ENCODE peak calls at places on chromosome 19, in four cellular contexts. K is H1, D is GM12878, N is K562. B is an unnamed sample.

GRCh38 chr19:2424686-2425621 is 2.4 kb downstream of the TIMM13 start:
- DNase-seq in K (peak; percentile 84), D (no peak), N (no peak), B (no peak)

GRCh38 chr19:52946322-52947310 is 16.1 kb downstream of the ZNF816 start:
- DNase-seq in K (peak; percentile 96), D (no peak), N (peak; percentile 18), B (no peak)

GRCh38 chr19:14167594-14168138 is 31.3 kb upstream of the ASF1B start:
- DNase-seq in K (no peak), D (no peak), N (no peak), B (no peak)

GRCh38 chr19:50204811-50205675 is 1.6 kb downstream of the MYH14 start:
- DNase-seq in K (peak; percentile 93), D (no peak), N (peak; percentile 42), B (peak; percentile 65)

GRCh38 chr19:782195-783043 is 14.8 kb upstream of the PTBP1 start:
- DNase-seq in K (peak; percentile 80), D (no peak), N (no peak), B (no peak)

GRCh38 chr19:57267294-57267693 is 13.0 kb upstream of the ZNF460 start:
- DNase-seq in K (no peak), D (no peak), N (no peak), B (no peak)

GRCh38 chr19:38667552-38668205 is 20.2 kb downstream of the ACTN4 start:
- DNase-seq in K (no peak), D (no peak), N (no peak), B (no peak)

GRCh38 chr19:37855098-37855497 is 51.3 kb downstream of the WDR87 start:
- DNase-seq in K (no peak), D (no peak), N (no peak), B (no peak)

GRCh38 chr19:1818549-1819195 is 6.6 kb upstream of the ATP8B3 start:
- DNase-seq in K (no peak), D (no peak), N (no peak), B (no peak)

GRCh38 chr19:1173160-1173844 is 766 bp downstream of the SBNO2 start:
- DNase-seq in K (no peak), D (no peak), N (peak; percentile 51), B (no peak)

GRCh38 chr19:14528419-14529253 is 758 bp upstream of the TECR start:
- DNase-seq in K (no peak), D (no peak), N (no peak), B (no peak)

GRCh38 chr19:2260341-2260751 is 4.1 kb upstream of the JSRP1 start:
- DNase-seq in K (no peak), D (no peak), N (no peak), B (no peak)

GRCh38 chr19:3698386-3698950 is 1.8 kb downstream of the PIP5K1C start:
- DNase-seq in K (no peak), D (no peak), N (no peak), B (no peak)

GRCh38 chr19:55175117-55175867 is 4.8 kb downstream of the SYT5 start:
- DNase-seq in K (peak; percentile 60), D (no peak), N (peak; percentile 96), B (no peak)

GRCh38 chr19:16449330-16449961 is 22.3 kb downstream of the EPS15L1 start:
- DNase-seq in K (no peak), D (peak; percentile 95), N (no peak), B (no peak)

GRCh38 chr19:38079926-38080380 is 144.1 kb downstream of the DPF1 start:
- DNase-seq in K (no peak), D (peak; percentile 77), N (no peak), B (no peak)

GRCh38 chr19:8595651-8596050 is 14.9 kb downstream of the ADAMTS10 start:
- DNase-seq in K (no peak), D (no peak), N (no peak), B (no peak)

GRCh38 chr19:19417618-19418270 is 12.3 kb downstream of the GATAD2A start:
- DNase-seq in K (no peak), D (no peak), N (no peak), B (no peak)

GRCh38 chr19:913080-913748 is at the start of gene R3HDM4:
- DNase-seq in K (peak; percentile 82), D (no peak), N (peak; percentile 84), B (no peak)

GRCh38 chr19:1270168-1270853 is 1.2 kb downstream of the CIRBP start:
- DNase-seq in K (no peak), D (no peak), N (no peak), B (no peak)

GRCh38 chr19:2800506-2800905 is 15.2 kb downstream of the THOP1 start:
- DNase-seq in K (no peak), D (no peak), N (no peak), B (no peak)

GRCh38 chr19:55447421-55448174 is 4.5 kb upstream of the SHISA7 start:
- DNase-seq in K (no peak), D (no peak), N (peak; percentile 52), B (no peak)

GRCh38 chr19:41753159-41753558 is 2.2 kb upstream of the CEACAM6 start:
- DNase-seq in K (peak; percentile 85), D (no peak), N (peak; percentile 63), B (peak; percentile 34)

GRCh38 chr19:14383898-14384669 is 2.8 kb downstream of the ADGRE5 start:
- DNase-seq in K (no peak), D (no peak), N (peak; percentile 80), B (no peak)

GRCh38 chr19:33953023-33953422 is 156.4 kb downstream of the KCTD15 start:
- DNase-seq in K (peak; percentile 6), D (no peak), N (no peak), B (no peak)

GRCh38 chr19:41937525-41937924 is 9.3 kb upstream of the ERFL start:
- DNase-seq in K (no peak), D (no peak), N (no peak), B (no peak)

GRCh38 chr19:35013047-35013819 is 13.1 kb downstream of the GRAMD1A start:
- DNase-seq in K (peak; percentile 97), D (no peak), N (peak; percentile 78), B (no peak)

GRCh38 chr19:35015576-35016351 is 14.5 kb upstream of the SCN1B start:
- DNase-seq in K (no peak), D (no peak), N (no peak), B (no peak)

GRCh38 chr19:35011737-35012682 is 11.9 kb downstream of the GRAMD1A start:
- DNase-seq in K (no peak), D (no peak), N (no peak), B (no peak)

GRCh38 chr19:35011091-35011689 is 11.1 kb downstream of the GRAMD1A start:
- DNase-seq in K (no peak), D (no peak), N (no peak), B (no peak)

GRCh38 chr19:35013820-35014754 is 14.0 kb downstream of the GRAMD1A start:
- DNase-seq in K (no peak), D (no peak), N (no peak), B (no peak)
- TF ChIP-seq EGR1 in K (no peak), D (no peak), N (no peak), B (no peak)

GRCh38 chr19:5947435-5947834 is 30.5 kb downstream of the RANBP3 start:
- DNase-seq in K (no peak), D (no peak), N (no peak), B (no peak)

GRCh38 chr19:5950744-5951143 is 27.2 kb downstream of the RANBP3 start:
- DNase-seq in K (no peak), D (no peak), N (no peak), B (no peak)

GRCh38 chr19:5948697-5949564 is 29.0 kb downstream of the RANBP3 start:
- DNase-seq in K (no peak), D (no peak), N (no peak), B (no peak)

GRCh38 chr19:5951338-5951861 is 26.5 kb downstream of the RANBP3 start:
- DNase-seq in K (no peak), D (no peak), N (no peak), B (no peak)

DNA sequence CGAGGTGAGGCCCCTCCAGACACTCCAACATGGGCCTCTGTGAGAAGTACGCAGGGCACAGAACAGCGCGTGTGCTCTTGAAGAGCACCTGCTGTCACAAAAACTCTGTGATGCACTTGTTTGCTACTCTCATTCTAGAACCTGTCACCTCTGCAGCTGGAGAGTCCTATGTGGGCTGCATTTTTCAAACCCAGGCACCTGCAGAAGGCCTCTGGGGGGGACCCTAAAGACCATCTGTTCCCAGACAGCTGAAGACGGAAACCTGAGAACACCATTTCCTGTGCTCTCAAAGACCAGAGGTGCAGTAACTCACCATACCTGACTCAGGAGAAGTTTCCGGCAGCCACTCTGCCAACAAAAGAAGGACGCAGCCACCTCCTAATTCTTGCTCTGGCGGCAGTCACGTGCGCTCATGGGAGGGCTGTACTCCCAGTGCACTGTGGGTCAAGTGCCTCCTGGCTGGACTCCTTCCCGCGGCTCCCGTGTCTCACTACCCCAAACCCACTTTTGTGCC is 28.1 kb downstream of the RANBP3 start:
- DNase-seq in K (no peak), D (no peak), N (no peak), B (no peak)
- TF ChIP-seq EGR1 in K (no peak), D (no peak), N (no peak), B (no peak)

DNA sequence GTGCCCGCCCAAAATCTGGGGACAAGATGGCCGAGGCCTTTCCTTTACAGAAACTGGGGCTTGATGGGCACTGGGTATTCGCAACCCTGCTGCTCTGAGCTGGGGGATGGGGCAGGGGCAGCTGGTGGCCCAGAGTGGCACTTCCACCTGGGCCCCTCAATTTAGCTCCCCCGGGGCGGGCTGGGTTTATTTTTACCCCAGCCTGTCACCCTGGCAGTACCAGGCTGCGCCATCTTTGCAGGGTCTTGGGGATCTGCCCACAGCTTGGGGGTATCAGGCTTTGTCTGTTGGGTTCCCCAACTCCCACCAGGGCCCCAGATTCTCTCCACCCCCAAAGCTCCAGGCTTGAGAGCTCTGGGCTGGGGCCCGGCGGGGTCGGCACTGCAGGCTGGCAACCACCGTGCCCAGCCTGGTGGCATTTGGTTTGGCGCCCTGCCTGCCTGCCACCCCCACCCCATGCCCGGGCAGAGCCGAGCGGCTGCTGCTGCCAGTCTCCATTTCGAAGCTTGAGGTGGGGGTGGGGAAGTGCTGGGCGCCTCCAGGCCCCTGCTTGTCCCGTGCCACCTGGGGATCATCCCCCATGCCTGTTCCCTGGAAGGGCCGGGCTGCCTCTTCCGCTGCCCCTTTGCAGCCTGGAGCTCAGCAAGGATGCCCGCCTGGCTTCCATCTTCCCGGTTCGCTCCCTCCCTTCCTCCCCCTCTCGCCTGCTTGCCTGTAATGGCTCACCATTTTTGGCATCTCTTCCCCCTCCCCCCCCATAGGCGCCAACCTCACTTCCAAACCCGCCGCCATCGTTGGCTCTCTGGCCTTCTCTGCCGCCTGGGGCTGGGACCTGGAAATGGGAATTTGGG is 11.4 kb downstream of the NFIX start:
- DNase-seq in K (no peak), D (no peak), N (no peak), B (no peak)
- TF ChIP-seq EGR1 in K (no peak), D (no peak), N (no peak), B (no peak)

GRCh38 chr19:17656970-17657369 is 31.2 kb downstream of the UNC13A start:
- DNase-seq in K (no peak), D (no peak), N (no peak), B (no peak)

GRCh38 chr19:17658240-17658639 is 29.9 kb downstream of the UNC13A start:
- DNase-seq in K (no peak), D (no peak), N (no peak), B (no peak)

GRCh38 chr19:17659996-17660395 is 28.2 kb downstream of the UNC13A start:
- DNase-seq in K (no peak), D (no peak), N (no peak), B (no peak)

GRCh38 chr19:17655751-17656480 is 32.2 kb downstream of the UNC13A start:
- DNase-seq in K (no peak), D (no peak), N (no peak), B (no peak)

DNA sequence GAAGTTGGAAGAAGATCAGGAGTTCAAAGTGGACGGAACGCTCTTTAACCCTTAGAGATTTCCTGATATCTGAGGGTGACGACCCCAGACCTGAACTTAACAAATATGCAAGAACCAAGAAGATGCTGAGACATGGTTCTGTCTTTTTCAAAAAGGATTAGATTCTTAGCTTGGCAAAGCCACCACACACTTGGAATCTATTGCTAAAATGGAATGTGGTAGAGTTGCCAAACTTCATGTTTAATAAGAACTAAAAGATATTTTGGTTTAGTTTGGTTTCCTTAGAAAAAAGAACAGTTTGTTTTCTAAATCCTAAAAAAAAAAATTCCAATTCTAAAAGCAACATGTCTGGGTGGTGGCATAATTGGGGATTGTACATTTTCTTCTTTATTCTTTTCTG is 29.5 kb downstream of the UNC13A start:
- DNase-seq in K (no peak), D (no peak), N (no peak), B (no peak)
- TF ChIP-seq EGR1 in K (no peak), D (no peak), N (no peak), B (no peak)

B was measured in HCT116.